ENCODE peak calls at places on chromosomes 12 and 14, in nine cellular contexts. J, K, U, H, X, L, O, T and W are unnamed samples.

GRCh38 chr14:57692671-57693070 is 173.2 kb downstream of the SLC35F4 start:
- DNase-seq in T (peak), O (peak), X (no peak), H (no peak), K (peak), L (peak), J (peak), U (no peak), W (no peak)

GRCh38 chr14:68020493-68020892 is 200.9 kb downstream of the RAD51B start:
- DNase-seq in L (no peak), U (no peak), X (no peak), K (no peak), O (no peak), J (no peak), T (no peak), H (no peak), W (no peak)

GRCh38 chr12:51886021-51886710 is 1.7 kb upstream of the ANKRD33 start:
- DNase-seq in J (peak), U (no peak), X (no peak), H (no peak), O (peak), L (peak), T (peak), K (peak), W (peak)

GRCh38 chr14:106530423-106531107 is 1004.2 kb downstream of the TMEM121 start:
- DNase-seq in K (no peak), H (no peak), L (no peak), X (peak), J (no peak), T (no peak), O (no peak), U (no peak), W (no peak)

GRCh38 chr14:100902295-100902694 is 1.2 kb downstream of the RTL1 start:
- DNase-seq in L (no peak), O (no peak), K (no peak), H (peak), X (no peak), J (no peak), U (no peak), T (no peak), W (no peak)

GRCh38 chr12:75913502-75914110 is 118.0 kb downstream of the PHLDA1 start:
- DNase-seq in J (no peak), U (no peak), L (no peak), H (no peak), X (peak), T (no peak), O (no peak), K (no peak), W (no peak)

GRCh38 chr14:36105401-36105800 is 71.1 kb downstream of the PTCSC3 start:
- DNase-seq in U (no peak), K (peak), O (no peak), T (no peak), X (no peak), J (no peak), L (peak), H (peak), W (no peak)

GRCh38 chr12:125518074-125518473 is 452.8 kb downstream of the AACS start:
- DNase-seq in O (no peak), H (peak), L (no peak), X (no peak), J (no peak), T (no peak), K (no peak), U (no peak), W (no peak)

GRCh38 chr12:132517013-132517739 is 27.2 kb downstream of the FBRSL1 start:
- DNase-seq in X (no peak), J (no peak), L (no peak), K (no peak), T (no peak), O (no peak), H (no peak), U (no peak), W (no peak)